ENCODE peak calls at places on chromosomes 5 and 9, in six cellular contexts. F is HCT116, Y is GM12878, D is H1, P is K562, Q is HepG2. O is an unnamed sample.

GRCh38 chr5:15254607-15255006 is 245.4 kb upstream of the FBXL7 start:
- DNase-seq in F (no peak), D (no peak), P (no peak), Y (no peak), Q (no peak), O (no peak)

GRCh38 chr9:109830587-109830986 is 50.6 kb downstream of the PALM2AKAP2 start:
- DNase-seq in Y (no peak), Q (no peak), P (no peak), F (no peak), D (no peak), O (no peak)

GRCh38 chr9:93814561-93814960 is 140.6 kb downstream of the BARX1 start:
- DNase-seq in P (no peak), F (no peak), Q (no peak), D (peak), Y (no peak), O (no peak)

GRCh38 chr9:121299467-121300282 is 31.7 kb downstream of the GSN start:
- DNase-seq in Y (no peak), F (no peak), P (no peak), Q (no peak), D (peak), O (no peak)

GRCh38 chr9:72509635-72510034 is 11.8 kb upstream of the TMC1 start:
- DNase-seq in F (no peak), Y (peak), P (no peak), Q (no peak), D (no peak), O (no peak)

GRCh38 chr5:69489246-69489645 is 3.3 kb upstream of the OCLN start:
- DNase-seq in D (no peak), Q (no peak), Y (no peak), P (no peak), F (no peak), O (no peak)

GRCh38 chr5:77832938-77833337 is 56.8 kb upstream of the TBCA start:
- DNase-seq in F (no peak), Y (no peak), D (no peak), Q (no peak), P (no peak), O (no peak)

GRCh38 chr5:151900876-151901275 is 23.8 kb downstream of the GLRA1 start:
- DNase-seq in F (no peak), D (no peak), Q (no peak), P (no peak), Y (no peak), O (no peak)

GRCh38 chr5:168270446-168270845 is 21.0 kb upstream of the WWC1 start:
- DNase-seq in F (no peak), Y (no peak), Q (no peak), P (no peak), D (no peak), O (no peak)

GRCh38 chr9:72954431-72955420 is 1.9 kb upstream of the ALDH1A1 start:
- DNase-seq in F (no peak), D (no peak), Q (no peak), Y (no peak), P (no peak), O (no peak)

GRCh38 chr5:160221082-160221481 is 8.2 kb upstream of the FABP6 start:
- DNase-seq in P (no peak), F (no peak), D (no peak), Q (no peak), Y (no peak), O (no peak)

GRCh38 chr5:155728857-155729683 is 597.9 kb upstream of the SGCD start:
- DNase-seq in F (no peak), Q (no peak), D (peak), P (no peak), Y (no peak), O (no peak)

GRCh38 chr9:105708405-105708804 is 14.1 kb downstream of the TMEM38B start:
- DNase-seq in Y (no peak), Q (no peak), P (no peak), D (no peak), F (no peak), O (no peak)

GRCh38 chr5:93150311-93151012 is 430.6 kb downstream of the NR2F1-AS1 start:
- DNase-seq in Q (no peak), D (no peak), F (no peak), P (no peak), Y (no peak), O (no peak)

GRCh38 chr9:109436071-109436470 is 62.0 kb downstream of the PTPN3 start:
- DNase-seq in Y (no peak), P (no peak), Q (no peak), D (no peak), F (no peak), O (no peak)

GRCh38 chr5:103808464-103809106 is 246.0 kb upstream of the NUDT12 start:
- DNase-seq in P (peak), Q (peak), D (peak), Y (no peak), F (peak), O (peak)

GRCh38 chr9:99015890-99016289 is 72.2 kb downstream of the COL15A1 start:
- DNase-seq in Y (no peak), P (no peak), D (no peak), F (no peak), Q (no peak), O (no peak)

GRCh38 chr5:42810905-42811590 is 644 bp downstream of the SELENOP start:
- DNase-seq in Y (no peak), Q (no peak), D (no peak), F (no peak), P (no peak), O (no peak)

GRCh38 chr5:42811591-42812392 is at the start of gene SELENOP:
- DNase-seq in D (no peak), P (no peak), Q (peak), Y (peak), F (peak), O (peak)

GRCh38 chr5:42813533-42813932 is 1.8 kb upstream of the SELENOP start:
- DNase-seq in Y (no peak), P (no peak), F (no peak), Q (peak), D (peak), O (peak)

GRCh38 chr5:42808888-42809611 is 2.6 kb downstream of the SELENOP start:
- DNase-seq in P (no peak), Y (no peak), Q (no peak), F (no peak), D (no peak), O (no peak)

DNA sequence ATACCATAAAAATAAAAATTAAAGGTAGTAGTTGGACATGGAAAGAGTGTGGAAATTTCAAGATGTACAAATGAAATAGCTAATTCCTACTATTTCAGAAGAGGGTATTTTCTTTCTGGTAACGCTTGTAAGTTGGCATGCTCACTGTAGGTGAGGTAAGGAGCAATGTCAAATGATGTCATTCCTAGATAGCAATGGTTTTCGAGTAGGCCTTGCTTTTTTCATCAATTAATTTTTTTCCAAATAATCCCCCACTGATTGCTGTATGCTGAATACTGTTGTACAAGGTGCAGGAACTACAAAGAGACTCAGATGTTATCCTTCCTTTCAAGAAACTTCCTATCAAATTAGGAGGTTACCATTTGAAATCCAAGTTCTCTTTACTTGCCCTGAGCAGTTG is 928 bp upstream of the SELENOP start:
- DNase-seq in P (no peak), Q (no peak), D (no peak), F (no peak), Y (no peak), O (no peak)
- H3K4me3 ChIP-seq in P (no peak), Q (peak), D (peak), F (no peak), Y (no peak), O (no peak)

GRCh38 chr9:27572918-27573698 is at the start of gene C9orf72:
- DNase-seq in P (peak), D (peak), Q (peak), F (no peak), Y (no peak), O (peak)
- TF ChIP-seq ZNF274 in P (no peak), D (no peak), Q (no peak), F (no peak), Y (no peak), O (no peak)

DNA sequence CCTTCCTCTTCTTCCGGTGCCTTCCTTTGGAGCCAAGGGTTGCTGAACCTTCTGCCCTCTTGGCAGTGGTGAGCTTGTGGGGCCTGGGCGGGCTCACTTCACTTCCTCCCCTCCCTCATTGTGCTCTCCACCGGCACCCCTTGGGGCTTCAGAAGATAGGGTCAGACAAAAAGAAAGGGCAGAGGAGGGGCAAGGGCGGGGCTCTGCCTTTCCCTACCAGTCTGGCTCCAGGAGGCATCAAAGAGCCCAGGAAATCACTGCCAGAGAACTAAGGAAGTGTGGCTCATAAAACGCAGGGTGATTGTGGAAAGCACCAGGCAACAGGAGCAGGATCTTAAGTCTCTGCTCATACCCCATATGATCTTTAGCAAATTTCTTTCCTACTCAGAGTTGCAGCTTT is 34.8 kb downstream of the ACOT12 start:
- DNase-seq in P (no peak), Y (no peak), F (no peak), D (peak), Q (no peak), O (no peak)
- H3K4me3 ChIP-seq in P (no peak), Y (no peak), F (no peak), D (no peak), Q (no peak), O (no peak)

GRCh38 chr9:116156621-116157314 is 3.2 kb downstream of the PAPPA start:
- DNase-seq in D (peak), Q (no peak), Y (no peak), P (no peak), F (no peak), O (peak)
- TF ChIP-seq ZNF274 in D (no peak), Q (no peak), Y (no peak), P (no peak), F (no peak), O (no peak)

GRCh38 chr5:88377705-88378656 is 109.3 kb upstream of the TMEM161B start:
- DNase-seq in Y (no peak), P (no peak), F (no peak), D (no peak), Q (no peak), O (no peak)

GRCh38 chr5:88376728-88377127 is 108.1 kb upstream of the TMEM161B start:
- DNase-seq in Y (no peak), Q (no peak), P (no peak), D (no peak), F (no peak), O (no peak)

GRCh38 chr5:88384901-88385300 is 116.3 kb upstream of the TMEM161B start:
- DNase-seq in Q (no peak), Y (no peak), D (no peak), F (no peak), P (no peak), O (no peak)

GRCh38 chr5:88377240-88377639 is 108.6 kb upstream of the TMEM161B start:
- DNase-seq in Y (no peak), Q (no peak), P (no peak), F (no peak), D (no peak), O (no peak)

DNA sequence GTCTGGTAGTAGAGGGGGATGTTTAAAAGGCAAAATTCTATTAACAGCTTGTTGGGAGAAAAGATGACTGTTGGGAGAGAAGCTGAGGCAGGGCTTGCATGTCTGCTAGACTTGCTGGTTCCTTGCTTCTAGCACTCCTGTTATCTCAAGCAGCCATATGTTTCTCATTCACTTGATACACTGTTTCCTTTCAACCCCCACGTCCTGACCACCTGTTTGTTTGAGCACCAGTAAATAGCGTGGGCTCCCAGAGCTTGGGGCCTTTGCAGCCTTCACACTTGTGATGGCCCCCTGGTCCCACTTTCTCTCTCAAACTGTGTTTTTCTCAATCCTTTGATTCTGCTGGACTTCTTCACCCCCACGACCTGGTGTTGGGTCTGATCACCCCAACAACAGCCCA is 111.7 kb upstream of the TMEM161B start:
- DNase-seq in Q (no peak), P (no peak), F (no peak), Y (no peak), D (no peak), O (no peak)
- H3K4me3 ChIP-seq in Q (no peak), P (no peak), F (no peak), Y (no peak), D (no peak), O (no peak)

GRCh38 chr5:172509405-172509781 is 55.1 kb upstream of the SH3PXD2B start:
- DNase-seq in Q (no peak), Y (no peak), P (no peak), F (no peak), D (no peak), O (no peak)
- TF ChIP-seq ZNF274 in Q (no peak), Y (no peak), P (no peak), F (no peak), D (no peak), O (no peak)

DNA sequence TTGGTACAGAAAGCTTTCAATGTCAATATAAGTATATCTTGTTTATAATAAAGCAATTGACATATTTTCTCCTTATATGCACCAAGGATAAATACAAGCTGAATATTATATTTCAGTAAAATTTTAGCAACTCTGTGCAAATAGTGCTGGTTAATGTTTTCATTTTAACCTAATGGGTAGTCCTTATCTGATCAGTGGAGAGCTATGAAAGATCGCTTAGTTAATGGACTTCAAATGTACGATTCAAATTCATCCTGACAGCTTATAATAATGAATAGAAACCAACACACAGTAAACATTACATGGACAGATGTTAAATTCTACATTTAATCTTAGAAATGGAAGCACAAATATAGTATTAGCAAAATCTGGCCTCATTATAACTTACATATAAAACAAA is 1495.2 kb upstream of the C9orf72 start:
- DNase-seq in Q (no peak), D (no peak), F (no peak), P (no peak), Y (no peak), O (no peak)
- H3K4me3 ChIP-seq in Q (no peak), D (no peak), F (no peak), P (no peak), Y (no peak), O (no peak)

O was measured in NT2/D1.